ENCODE peak calls at places on chromosomes 12 and 14, in nine cellular contexts. O is G401; I is body of pancreas; L is erythroblast; N is Caco-2; G is AG10803; T is endothelial cell; S is activated CD8-positive, alpha-beta memory T cell treated with anti-CD3 and anti-CD28 coated beads for 48 hours; J is SK-MEL-5. Q is an unnamed sample.

GRCh38 chr14:93930296-93930988 is 3.3 kb downstream of the FAM181A start:
- DNase-seq in N (no peak), I (no peak), J (no peak), G (no peak), L (no peak), O (no peak), T (no peak), S (no peak), Q (no peak)

GRCh38 chr14:84131924-84132323 is 1398.0 kb upstream of the FLRT2 start:
- DNase-seq in G (no peak), J (no peak), N (no peak), O (no peak), S (no peak), L (no peak), I (no peak), T (no peak), Q (no peak)

GRCh38 chr12:123571343-123571813 is 13.0 kb upstream of the TMED2 start:
- DNase-seq in S (no peak), J (peak; percentile 79), N (peak; percentile 48), O (peak; percentile 7), L (no peak), T (no peak), G (peak; percentile 91), I (peak; percentile 58), Q (peak; percentile 91)

GRCh38 chr12:6069452-6070093 is 54.9 kb downstream of the VWF start:
- DNase-seq in N (no peak), T (no peak), S (no peak), J (no peak), G (peak; percentile 95), O (no peak), L (peak; percentile 13), I (peak; percentile 55), Q (peak; percentile 85)

GRCh38 chr14:52012635-52013034 is 23.3 kb downstream of the RTRAF start:
- DNase-seq in O (no peak), T (no peak), I (peak; percentile 54), G (peak; percentile 51), N (no peak), J (no peak), L (no peak), S (no peak), Q (peak; percentile 86)

GRCh38 chr12:49541140-49541861 is 2.5 kb downstream of the KCNH3 start:
- DNase-seq in S (no peak), T (no peak), N (no peak), G (no peak), J (no peak), O (no peak), I (no peak), L (no peak), Q (no peak)

GRCh38 chr14:54606631-54607133 is 39.8 kb downstream of the SAMD4A start:
- DNase-seq in I (no peak), L (no peak), O (no peak), G (peak; percentile 99), J (no peak), N (no peak), S (no peak), T (no peak), Q (peak; percentile 75)

GRCh38 chr12:65854629-65855028 is 30.3 kb downstream of the HMGA2 start:
- DNase-seq in S (no peak), L (no peak), T (no peak), J (no peak), O (no peak), N (no peak), G (peak; percentile 48), I (no peak), Q (peak; percentile 24)

GRCh38 chr14:34741840-34742239 is 27.4 kb upstream of the CFL2 start:
- DNase-seq in G (no peak), S (no peak), L (no peak), T (no peak), O (no peak), N (no peak), J (no peak), I (no peak), Q (no peak)

GRCh38 chr12:67019070-67019469 is 250.1 kb upstream of the CAND1 start:
- DNase-seq in N (no peak), G (no peak), S (no peak), J (no peak), L (no peak), T (no peak), I (peak; percentile 78), O (no peak), Q (no peak)

GRCh38 chr12:59624732-59625455 is 29.1 kb downstream of the SLC16A7 start:
- DNase-seq in S (no peak), O (no peak), N (no peak), L (no peak), J (no peak), T (no peak), I (no peak), G (no peak), Q (no peak)

GRCh38 chr12:30026621-30027234 is 243.0 kb upstream of the TMTC1 start:
- DNase-seq in G (peak; percentile 64), O (no peak), N (no peak), L (no peak), T (no peak), I (no peak), J (peak; percentile 77), S (no peak), Q (peak; percentile 88)

GRCh38 chr14:52871606-52872005 is 79.2 kb downstream of the FERMT2 start:
- DNase-seq in I (no peak), T (no peak), O (no peak), J (no peak), L (no peak), N (no peak), S (no peak), G (no peak), Q (no peak)

GRCh38 chr12:122499991-122500684 is 594 bp downstream of the ZCCHC8 start:
- DNase-seq in I (peak; percentile 70), J (peak; percentile 58), G (peak; percentile 65), L (peak; percentile 90), N (peak; percentile 52), S (peak; percentile 33), O (peak; percentile 53), T (peak; percentile 63), Q (peak; percentile 66)

GRCh38 chr12:110741371-110741770 is 1.3 kb downstream of the PPP1CC start:
- DNase-seq in L (peak; percentile 69), T (no peak), G (no peak), O (no peak), J (peak; percentile 10), S (no peak), I (no peak), N (no peak), Q (no peak)

GRCh38 chr14:86646688-86647687 is 1117.0 kb downstream of the FLRT2 start:
- DNase-seq in N (no peak), J (peak; percentile 22), G (peak; percentile 5), I (no peak), L (peak; percentile 3), T (no peak), O (no peak), S (no peak), Q (peak; percentile 9)

GRCh38 chr14:68367444-68368014 is 425.3 kb downstream of the ZFP36L1 start:
- DNase-seq in G (no peak), S (no peak), T (no peak), J (no peak), I (no peak), O (no peak), N (no peak), L (no peak), Q (no peak)

GRCh38 chr14:41062826-41063225 is 543.9 kb upstream of the LRFN5 start:
- DNase-seq in T (no peak), G (no peak), S (no peak), L (no peak), N (no peak), O (no peak), I (no peak), J (no peak), Q (no peak)